ENCODE peak calls at places on chromosomes 3 and 15, in six cellular contexts. J is tibial artery, F is AG09319, K is psoas muscle, D is GM12864, P is colonic mucosa. S is an unnamed sample.

GRCh38 chr3:189304465-189305341 is 132.9 kb downstream of the TPRG1 start:
- DNase-seq in J (no peak), F (no peak), K (no peak), D (no peak), P (peak), S (no peak)

GRCh38 chr15:92638291-92638708 is 17.3 kb downstream of the FAM174B start:
- DNase-seq in J (no peak), F (no peak), K (no peak), D (no peak), P (no peak), S (no peak)

GRCh38 chr3:141151439-141151838 is 80.2 kb upstream of the PXYLP1 start:
- DNase-seq in J (no peak), F (no peak), K (no peak), D (no peak), P (no peak), S (no peak)

GRCh38 chr3:153980252-153980590 is 141.0 kb upstream of the ARHGEF26 start:
- DNase-seq in J (no peak), F (no peak), K (no peak), D (no peak), P (peak), S (no peak)

GRCh38 chr3:175741951-175742350 is 882.8 kb downstream of the NAALADL2 start:
- DNase-seq in J (no peak), F (no peak), K (no peak), D (no peak), P (no peak), S (no peak)

GRCh38 chr3:119681279-119681678 is 4.1 kb upstream of the COX17 start:
- DNase-seq in J (no peak), F (no peak), K (no peak), D (no peak), P (no peak), S (no peak)

GRCh38 chr3:52240059-52240885 is 1.3 kb upstream of the TWF2 start:
- DNase-seq in J (peak), F (peak), K (peak), D (peak), P (peak), S (peak)

GRCh38 chr3:46632792-46633191 is 20.5 kb downstream of the FAM240A start:
- DNase-seq in J (no peak), F (no peak), K (peak), D (no peak), P (no peak), S (no peak)

GRCh38 chr3:59482001-59482400 is 432.2 kb upstream of the CFAP20DC start:
- DNase-seq in J (no peak), F (no peak), K (no peak), D (no peak), P (no peak), S (no peak)

GRCh38 chr15:74730619-74731316 is 5.4 kb upstream of the CYP1A1 start:
- DNase-seq in J (no peak), F (no peak), K (no peak), D (no peak), P (no peak), S (no peak)

GRCh38 chr3:100865442-100865841 is 127.8 kb downstream of the ABI3BP start:
- DNase-seq in J (no peak), F (no peak), K (no peak), D (no peak), P (no peak), S (no peak)

GRCh38 chr15:79132770-79133169 is 42.2 kb upstream of the RASGRF1 start:
- DNase-seq in J (no peak), F (no peak), K (no peak), D (no peak), P (no peak), S (no peak)

GRCh38 chr15:76335129-76335850 is 1.3 kb upstream of the ISL2 start:
- DNase-seq in J (no peak), F (no peak), K (no peak), D (no peak), P (no peak), S (no peak)

GRCh38 chr3:8660271-8660731 is 15.7 kb upstream of the SSUH2 start:
- DNase-seq in J (no peak), F (no peak), K (no peak), D (no peak), P (no peak), S (no peak)

GRCh38 chr15:27790270-27790669 is 308.8 kb downstream of the OCA2 start:
- DNase-seq in J (no peak), F (no peak), K (no peak), D (no peak), P (no peak), S (no peak)

GRCh38 chr3:195895078-195895899 is 13.1 kb downstream of the TNK2 start:
- DNase-seq in J (no peak), F (no peak), K (peak), D (no peak), P (peak), S (peak)
- TF ChIP-seq CTCF in J (no peak), F (peak), K (no peak), D (peak), P (no peak), S (peak)

GRCh38 chr3:179446501-179446900 is 4.8 kb downstream of the GNB4 start:
- DNase-seq in J (no peak), F (no peak), K (no peak), D (no peak), P (no peak), S (no peak)
- TF ChIP-seq CTCF in J (no peak), F (peak), K (peak), D (no peak), P (no peak), S (peak)

GRCh38 chr15:56095406-56095805 is 102.0 kb upstream of the NEDD4 start:
- DNase-seq in J (no peak), F (no peak), K (no peak), D (no peak), P (no peak), S (no peak)

GRCh38 chr15:56102401-56102800 is 109.0 kb upstream of the NEDD4 start:
- DNase-seq in J (no peak), F (no peak), K (no peak), D (no peak), P (no peak), S (no peak)

GRCh38 chr15:56099311-56099710 is 105.9 kb upstream of the NEDD4 start:
- DNase-seq in J (no peak), F (no peak), K (peak), D (no peak), P (no peak), S (no peak)

GRCh38 chr15:56098230-56098899 is 105.0 kb upstream of the NEDD4 start:
- DNase-seq in J (no peak), F (no peak), K (no peak), D (no peak), P (no peak), S (no peak)
- TF ChIP-seq CTCF in J (no peak), F (no peak), K (peak), D (no peak), P (no peak), S (no peak)

DNA sequence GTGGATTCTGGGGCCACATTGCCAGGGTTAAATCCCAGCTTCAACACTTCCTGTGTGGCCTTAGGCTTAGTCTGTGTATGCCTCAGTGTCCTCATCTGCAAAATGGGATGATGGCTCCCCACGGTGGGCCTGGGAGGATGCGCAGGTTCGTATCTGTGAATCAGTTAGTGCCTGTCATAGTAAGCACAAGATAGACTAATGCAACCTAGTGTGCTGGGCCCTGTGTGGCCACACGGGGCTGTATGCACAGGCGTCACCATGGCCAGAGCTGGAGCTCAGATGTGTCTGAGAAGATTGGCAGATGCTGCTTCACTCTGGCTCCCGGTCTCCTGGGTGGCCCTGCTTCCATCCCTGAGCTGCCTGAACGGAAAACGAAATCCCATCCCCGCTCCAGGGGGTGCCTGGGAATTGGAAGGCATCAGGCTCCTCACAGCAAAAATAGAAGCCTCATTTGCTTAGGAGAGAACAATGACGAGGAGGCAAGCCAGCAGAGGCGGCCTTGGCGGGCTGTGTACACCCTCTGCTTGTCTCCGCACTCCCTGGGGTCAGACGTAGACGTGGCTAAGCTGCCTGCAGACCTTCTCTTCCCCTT is 103.6 kb downstream of the APBA2 start:
- DNase-seq in J (no peak), F (no peak), K (no peak), D (no peak), P (no peak), S (no peak)
- TF ChIP-seq CTCF in J (no peak), F (no peak), K (no peak), D (no peak), P (no peak), S (no peak)

S was measured in CD14-positive monocyte.